ENCODE peak calls at places on chromosome 10, in six cellular contexts. E, C, U, J, T and X are unnamed samples.

GRCh38 chr10:116251602-116252395 is 21.2 kb downstream of the GFRA1 start:
- DNase-seq in E (no peak), C (no peak), U (no peak), J (no peak), T (no peak), X (no peak)

GRCh38 chr10:46516660-46517416 is 39.6 kb downstream of the GPRIN2 start:
- DNase-seq in E (peak), C (peak), U (no peak), J (peak), T (peak), X (peak)

GRCh38 chr10:104339469-104340098 is 1.3 kb upstream of the ITPRIP start:
- DNase-seq in E (peak), C (peak), U (no peak), J (peak), T (peak), X (peak)

GRCh38 chr10:88705951-88706350 is at the start of gene LIPK:
- DNase-seq in E (no peak), C (peak), U (no peak), J (no peak), T (no peak), X (no peak)

GRCh38 chr10:89555688-89556445 is 20.5 kb upstream of the SLC16A12 start:
- DNase-seq in E (peak), C (peak), U (no peak), J (no peak), T (no peak), X (no peak)

GRCh38 chr10:7826971-7827370 is 8.7 kb downstream of the TAF3 start:
- DNase-seq in E (peak), C (peak), U (no peak), J (no peak), T (peak), X (peak)

GRCh38 chr10:20088302-20088701 is 272.1 kb downstream of the PLXDC2 start:
- DNase-seq in E (no peak), C (no peak), U (no peak), J (no peak), T (peak), X (no peak)

GRCh38 chr10:5876181-5876768 is 13.4 kb downstream of the ANKRD16 start:
- DNase-seq in E (peak), C (peak), U (no peak), J (no peak), T (no peak), X (no peak)

GRCh38 chr10:31644931-31645633 is 283.5 kb downstream of the ARHGAP12 start:
- DNase-seq in E (peak), C (no peak), U (no peak), J (no peak), T (peak), X (no peak)

GRCh38 chr10:10644317-10645111 is 373.2 kb upstream of the CELF2 start:
- DNase-seq in E (peak), C (no peak), U (no peak), J (no peak), T (peak), X (no peak)

GRCh38 chr10:95517536-95518454 is 43.4 kb downstream of the SORBS1 start:
- DNase-seq in E (peak), C (no peak), U (no peak), J (no peak), T (peak), X (no peak)

GRCh38 chr10:132400547-132401151 is 3.6 kb downstream of the PWWP2B start:
- DNase-seq in E (no peak), C (peak), U (no peak), J (no peak), T (no peak), X (no peak)

GRCh38 chr10:83682399-83682798 is 456.9 kb upstream of the GHITM start:
- DNase-seq in E (no peak), C (peak), U (no peak), J (no peak), T (no peak), X (no peak)
- H4K91ac ChIP-seq in E (no peak), C (no peak), U (no peak), J (no peak), T (no peak), X (no peak)

DNA sequence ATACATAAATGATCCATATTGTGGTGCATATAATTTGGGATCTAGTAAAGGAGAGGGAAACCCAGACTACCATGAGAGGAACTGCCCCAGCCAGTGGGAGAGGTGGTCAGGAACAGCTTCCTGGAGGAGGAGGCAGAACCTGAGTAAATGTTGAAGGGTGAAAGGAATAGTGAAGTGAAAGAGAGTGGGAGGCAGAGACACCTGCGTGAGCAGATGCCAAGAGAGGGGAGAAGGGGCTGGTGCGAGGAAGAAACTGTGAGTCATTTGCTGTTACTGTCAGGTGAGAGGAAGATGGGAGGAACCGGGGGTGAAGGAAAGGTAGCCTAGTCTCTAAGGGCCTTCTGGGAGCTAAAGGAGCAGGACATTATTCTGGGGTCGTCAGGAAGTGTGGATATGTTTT is 294.8 kb downstream of the GRID1 start:
- DNase-seq in E (no peak), C (no peak), U (no peak), J (peak), T (no peak), X (no peak)
- H4K91ac ChIP-seq in E (no peak), C (no peak), U (no peak), J (no peak), T (no peak), X (no peak)

DNA sequence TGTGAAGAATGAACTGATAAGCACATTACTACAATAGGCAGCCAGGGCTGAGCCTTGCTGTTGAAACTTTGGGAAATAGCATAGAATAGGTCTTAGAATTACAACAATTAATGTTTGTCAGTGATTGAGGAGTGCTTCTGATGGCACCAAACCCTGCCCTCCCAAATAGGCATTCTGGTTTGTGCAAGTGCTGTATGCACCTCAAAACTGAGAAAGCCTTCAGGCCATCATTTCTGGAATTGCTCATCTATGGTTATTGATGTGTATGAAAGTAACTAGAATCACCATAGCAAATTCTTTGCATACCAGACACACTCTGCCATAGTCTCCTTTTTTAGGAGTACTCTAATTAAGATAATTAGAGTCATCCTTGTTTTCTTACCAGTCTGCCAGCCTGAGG is 585.0 kb upstream of the MBL2 start:
- DNase-seq in E (no peak), C (no peak), U (no peak), J (no peak), T (no peak), X (no peak)
- H4K91ac ChIP-seq in E (no peak), C (peak), U (no peak), J (peak), T (no peak), X (no peak)

DNA sequence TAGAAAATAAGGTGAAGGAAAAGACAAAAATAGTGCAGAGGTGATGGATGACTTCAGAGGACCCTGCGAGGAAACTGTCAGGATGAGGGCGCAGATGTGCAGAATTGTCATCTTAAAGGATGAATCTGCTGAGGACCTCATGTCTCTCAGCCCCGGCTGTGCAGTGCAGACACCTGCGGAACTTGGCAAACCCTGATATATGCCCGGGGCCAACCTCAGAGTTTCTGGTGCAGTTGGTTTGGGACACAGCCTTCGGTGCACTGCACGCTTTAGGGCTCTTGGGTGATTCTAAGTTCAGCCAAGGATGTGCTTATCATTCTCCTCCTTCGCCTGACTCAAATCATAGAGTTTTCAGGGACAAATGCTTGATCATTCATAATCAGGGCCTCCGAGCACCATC is 310.1 kb downstream of the TCERG1L start:
- DNase-seq in E (no peak), C (no peak), U (no peak), J (no peak), T (no peak), X (no peak)
- H4K91ac ChIP-seq in E (no peak), C (no peak), U (no peak), J (peak), T (no peak), X (no peak)

GRCh38 chr10:64458341-64458740 is 937.1 kb downstream of the REEP3 start:
- DNase-seq in E (no peak), C (no peak), U (no peak), J (no peak), T (no peak), X (no peak)
- H4K91ac ChIP-seq in E (no peak), C (no peak), U (no peak), J (no peak), T (no peak), X (no peak)

DNA sequence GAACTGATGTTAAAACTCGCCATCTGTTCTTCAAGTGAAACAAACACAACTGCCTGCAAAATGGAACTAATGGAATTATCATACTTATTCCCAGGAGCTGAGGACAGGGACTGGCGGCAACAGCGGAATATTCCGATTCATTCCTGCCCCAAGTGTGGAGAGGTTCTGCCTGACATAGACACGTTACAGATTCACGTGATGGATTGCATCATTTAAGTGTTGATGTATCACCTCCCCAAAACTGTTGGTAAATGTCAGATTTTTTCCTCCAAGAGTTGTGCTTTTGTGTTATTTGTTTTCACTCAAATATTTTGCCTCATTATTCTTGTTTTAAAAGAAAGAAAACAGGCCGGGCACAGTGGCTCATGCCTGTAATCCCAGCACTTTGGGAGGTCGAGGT is 24.7 kb upstream of the MCM10 start:
- DNase-seq in E (no peak), C (no peak), U (no peak), J (no peak), T (no peak), X (no peak)
- H4K91ac ChIP-seq in E (no peak), C (no peak), U (no peak), J (no peak), T (no peak), X (no peak)

DNA sequence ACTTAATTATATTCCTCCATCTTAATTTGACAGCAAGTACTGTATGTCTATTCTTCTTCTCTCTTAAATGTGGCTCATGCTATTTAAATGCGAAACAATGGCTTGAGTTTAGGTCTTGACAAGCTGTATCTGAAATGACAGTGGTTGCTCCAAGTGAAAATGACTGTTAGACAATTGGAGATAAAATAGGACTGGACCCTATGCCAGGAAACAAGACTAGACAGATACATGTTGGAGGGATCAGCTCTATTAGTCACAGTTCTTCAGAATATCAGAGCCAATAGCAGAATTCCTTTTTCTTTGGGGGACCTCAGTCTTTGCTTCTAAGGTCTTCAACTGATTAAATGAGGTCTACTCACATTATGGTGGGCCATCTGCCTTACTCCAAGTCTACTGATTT is 25.8 kb downstream of the KIAA1217 start:
- DNase-seq in E (no peak), C (no peak), U (no peak), J (no peak), T (no peak), X (no peak)
- H4K91ac ChIP-seq in E (no peak), C (peak), U (no peak), J (no peak), T (no peak), X (no peak)